ENCODE peak calls at places on chromosome 4, in four cellular contexts. O is mesendoderm, T is upper lobe of right lung, R is neural progenitor cell. Q is an unnamed sample.

GRCh38 chr4:41369680-41370079 is 113.0 kb downstream of the UCHL1 start:
- DNase-seq in O (no peak), T (no peak), R (no peak), Q (no peak)

GRCh38 chr4:6044276-6044675 is 26.0 kb upstream of the C4orf50 start:
- DNase-seq in O (no peak), T (no peak), R (no peak), Q (no peak)

GRCh38 chr4:687048-687974 is 1.6 kb downstream of the SLC49A3 start:
- DNase-seq in O (peak), T (peak), R (no peak), Q (no peak)

GRCh38 chr4:80096175-80096850 is 23.3 kb upstream of the ANTXR2 start:
- DNase-seq in O (peak), T (no peak), R (no peak), Q (no peak)

GRCh38 chr4:38161208-38162113 is 201.3 kb downstream of the PTTG2 start:
- DNase-seq in O (no peak), T (no peak), R (no peak), Q (no peak)

GRCh38 chr4:132001542-132001941 is 1147.6 kb upstream of the PCDH10 start:
- DNase-seq in O (no peak), T (no peak), R (no peak), Q (no peak)

GRCh38 chr4:102356562-102357202 is 11.4 kb upstream of the SLC39A8 start:
- DNase-seq in O (no peak), T (no peak), R (no peak), Q (no peak)

GRCh38 chr4:127501103-127501502 is 131.7 kb upstream of the INTU start:
- DNase-seq in O (no peak), T (no peak), R (no peak), Q (no peak)

GRCh38 chr4:83335691-83336090 is 1.0 kb upstream of the HPSE start:
- DNase-seq in O (no peak), T (no peak), R (no peak), Q (no peak)

GRCh38 chr4:83331959-83332358 is 2.7 kb downstream of the HPSE start:
- DNase-seq in O (no peak), T (no peak), R (no peak), Q (no peak)

GRCh38 chr4:83339573-83339972 is 4.9 kb upstream of the HPSE start:
- DNase-seq in O (no peak), T (no peak), R (no peak), Q (no peak)

GRCh38 chr4:83329521-83330105 is 5.0 kb downstream of the HPSE start:
- DNase-seq in O (no peak), T (no peak), R (no peak), Q (no peak)

DNA sequence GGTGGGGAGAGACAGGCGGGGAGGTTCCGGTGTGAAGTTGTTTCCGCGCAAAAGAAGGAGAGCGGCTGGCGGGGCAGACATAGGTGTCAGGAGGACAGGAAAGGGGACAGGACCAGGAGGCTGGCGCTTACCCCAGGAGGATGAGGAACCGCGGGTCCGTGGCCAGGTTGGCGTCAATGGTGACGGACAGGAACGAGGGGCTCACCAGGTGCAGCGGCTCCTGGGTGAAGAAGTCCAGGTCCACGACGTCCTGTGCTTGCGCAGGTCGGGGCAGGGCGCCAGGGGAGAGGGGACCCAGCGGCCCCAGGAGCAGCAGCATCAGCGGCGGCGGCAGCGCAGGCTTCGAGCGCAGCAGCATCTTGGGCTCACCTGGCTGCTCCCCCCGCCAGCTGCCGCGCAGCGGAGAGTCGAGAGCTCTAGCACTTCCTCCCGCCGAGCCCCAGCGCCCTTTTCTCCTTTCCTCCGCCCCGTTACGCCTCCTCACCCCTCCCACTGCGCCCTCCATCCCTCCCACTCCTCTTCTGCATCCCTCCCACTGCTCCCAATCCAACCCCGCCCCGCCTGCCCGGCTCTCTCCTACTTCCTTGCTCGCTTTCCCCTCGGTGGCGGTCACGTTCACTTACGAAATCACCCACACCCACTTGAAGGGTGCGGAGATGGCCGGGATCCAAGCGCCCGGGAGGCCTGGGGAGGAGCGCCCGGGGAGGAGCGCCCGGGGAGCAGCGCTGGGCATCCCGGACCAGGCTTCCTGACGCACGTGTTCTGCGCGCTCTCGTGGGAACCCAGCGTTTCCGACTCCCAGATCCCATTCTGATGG is at the start of gene HPSE:
- DNase-seq in O (peak), T (peak), R (peak), Q (peak)
- H3K27ac ChIP-seq in O (no peak), T (no peak), R (no peak), Q (peak)

GRCh38 chr4:64407000-64407399 is 2.2 kb downstream of the TECRL start:
- DNase-seq in O (no peak), T (no peak), R (no peak), Q (no peak)

GRCh38 chr4:64405761-64406160 is 3.5 kb downstream of the TECRL start:
- DNase-seq in O (peak), T (no peak), R (no peak), Q (no peak)

DNA sequence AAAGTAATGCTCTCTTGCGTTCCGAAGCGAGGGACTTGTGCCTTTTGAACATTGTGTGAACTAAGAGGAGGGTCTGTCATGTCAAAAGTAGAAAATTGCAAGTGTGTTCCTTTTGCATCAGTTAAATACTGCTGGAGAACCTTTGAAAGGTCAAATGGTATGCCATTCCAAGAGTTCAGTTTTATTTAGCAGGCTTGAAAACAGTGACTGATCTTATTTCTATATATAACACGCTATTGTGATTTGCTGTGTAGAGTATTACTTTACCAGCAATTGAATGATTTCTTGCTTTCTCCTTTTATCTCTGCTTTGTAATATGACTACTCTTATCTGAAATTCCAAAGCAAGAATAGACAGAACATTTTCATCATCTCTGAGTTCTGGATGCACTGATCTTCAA is at the start of gene TECRL:
- DNase-seq in O (no peak), T (no peak), R (no peak), Q (no peak)
- H3K27ac ChIP-seq in O (no peak), T (no peak), R (no peak), Q (no peak)

GRCh38 chr4:151743894-151744293 is 16.9 kb downstream of the GATB start:
- DNase-seq in O (no peak), T (no peak), R (no peak), Q (no peak)
- H3K27ac ChIP-seq in O (no peak), T (no peak), R (no peak), Q (no peak)

DNA sequence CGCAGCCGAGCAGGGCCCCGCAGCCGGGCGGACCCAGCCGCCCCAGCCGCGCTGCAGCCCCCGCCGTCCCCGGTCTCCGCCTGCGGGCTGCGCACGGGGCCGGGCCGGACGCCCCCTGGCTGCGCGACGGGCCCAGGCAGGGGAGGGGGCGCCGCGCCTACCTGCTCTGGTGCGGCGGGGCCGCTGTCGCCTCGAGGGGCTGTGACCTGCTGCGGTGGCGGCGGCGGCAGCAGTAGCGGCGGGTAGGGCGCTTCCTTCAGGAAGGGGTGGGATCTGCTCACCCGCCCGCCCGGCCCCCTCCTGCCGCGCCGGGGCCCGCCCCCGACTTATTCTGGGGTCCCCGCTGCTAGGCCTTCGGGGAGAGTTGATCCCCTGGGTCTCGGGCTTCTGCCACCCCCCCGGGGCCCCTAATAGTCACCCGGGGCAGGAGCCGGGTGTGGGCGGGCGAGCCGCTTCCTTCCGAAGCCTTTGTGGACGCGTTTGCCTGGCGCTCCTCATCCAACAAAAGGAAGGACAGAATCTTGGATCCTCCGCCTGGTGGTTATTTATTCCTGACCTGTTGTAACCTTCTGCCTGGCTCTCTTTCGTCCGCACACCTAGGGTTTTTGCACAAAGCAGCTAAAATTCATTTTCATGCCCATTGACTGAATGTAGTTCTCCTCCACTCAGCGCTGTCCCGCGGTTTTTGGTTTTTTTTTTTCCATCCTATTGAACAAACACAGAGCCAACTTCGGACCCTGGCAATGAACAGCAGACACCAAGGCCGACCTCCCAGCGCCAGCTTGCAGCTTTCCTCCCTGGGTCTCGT is at the start of gene TMEM150C:
- DNase-seq in O (peak), T (no peak), R (peak), Q (no peak)
- H3K27ac ChIP-seq in O (no peak), T (no peak), R (no peak), Q (no peak)

DNA sequence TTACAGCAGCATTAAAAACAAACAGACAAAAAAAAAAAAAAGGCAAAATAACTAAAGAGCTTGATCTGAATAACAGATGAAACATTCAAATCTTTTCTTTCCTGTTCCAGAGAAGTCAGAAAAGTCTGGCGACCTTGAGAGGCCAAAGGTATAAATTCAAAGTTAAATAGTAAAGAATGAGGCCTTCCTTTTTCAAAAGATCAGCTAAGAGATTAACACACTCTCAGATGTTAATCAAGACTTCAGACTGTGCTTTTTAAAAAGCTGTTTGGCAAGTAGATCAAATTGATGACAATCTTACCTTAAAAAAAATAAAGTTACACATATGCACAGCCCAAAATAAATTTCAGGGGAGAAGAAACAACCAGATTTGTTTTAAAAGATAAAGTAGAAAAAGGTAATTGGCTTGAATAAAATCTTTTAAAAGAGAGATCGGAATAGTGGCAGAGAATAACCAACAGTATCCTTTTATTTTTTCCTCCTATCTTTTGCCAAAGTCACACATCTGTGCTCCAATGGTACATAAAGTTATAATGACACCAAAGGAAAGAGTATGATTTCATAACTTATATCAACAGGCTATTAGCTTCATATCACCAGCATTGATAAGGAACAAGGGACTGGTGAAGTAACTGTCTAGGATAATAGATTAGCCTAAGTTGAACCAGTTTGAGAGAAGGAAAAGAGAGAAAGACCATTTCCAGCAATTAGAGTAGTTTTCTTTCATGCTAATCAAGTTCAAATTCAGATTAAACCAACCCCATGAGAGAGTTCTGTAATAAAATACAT is 70.4 kb downstream of the METTL14 start:
- DNase-seq in O (no peak), T (no peak), R (no peak), Q (no peak)
- H3K27ac ChIP-seq in O (no peak), T (peak), R (no peak), Q (no peak)

GRCh38 chr4:143400082-143400481 is 63.4 kb downstream of the GAB1 start:
- DNase-seq in O (no peak), T (no peak), R (no peak), Q (no peak)
- H3K27ac ChIP-seq in O (no peak), T (no peak), R (no peak), Q (no peak)

DNA sequence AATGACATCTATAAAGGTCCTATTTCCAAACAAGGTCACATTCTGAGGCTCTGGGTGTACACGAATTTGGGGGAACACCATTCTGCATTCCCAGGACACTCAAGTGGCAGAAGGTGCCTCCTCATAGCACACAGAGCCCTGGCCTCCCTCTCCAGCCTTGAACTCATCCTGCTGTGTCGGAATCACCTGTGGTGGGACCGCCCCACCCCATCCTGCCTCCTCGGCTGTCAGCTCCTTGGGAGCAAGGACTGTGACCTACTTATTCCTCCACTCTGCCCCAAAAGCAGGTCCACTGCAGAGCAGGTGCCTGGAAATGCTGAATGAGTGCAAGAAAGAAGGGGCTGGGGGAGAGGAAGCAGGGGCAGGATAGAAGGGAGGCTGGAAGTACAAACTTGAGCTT is 33.5 kb downstream of the HTRA3 start:
- DNase-seq in O (no peak), T (no peak), R (no peak), Q (no peak)
- H3K27ac ChIP-seq in O (no peak), T (no peak), R (no peak), Q (no peak)

DNA sequence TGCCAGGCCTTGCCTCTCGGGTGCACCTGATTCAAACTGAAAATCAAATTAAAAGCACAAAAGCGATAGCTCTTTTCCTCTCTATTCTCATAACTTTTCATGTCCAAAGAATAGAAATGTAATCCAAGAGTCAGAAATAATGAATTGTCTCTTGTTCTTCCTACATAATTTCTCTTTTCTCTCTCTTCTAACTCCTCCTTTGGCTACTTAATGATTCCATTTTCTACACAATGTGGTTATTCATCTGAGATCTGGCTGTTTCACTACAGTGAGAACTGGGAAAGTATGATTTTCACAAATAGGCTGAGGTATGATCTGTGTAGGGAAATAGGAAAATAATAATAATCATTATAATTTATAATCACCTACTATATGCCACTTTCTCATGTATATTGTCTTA is 703.5 kb downstream of the PDHA2 start:
- DNase-seq in O (no peak), T (no peak), R (no peak), Q (no peak)
- H3K27ac ChIP-seq in O (no peak), T (no peak), R (no peak), Q (no peak)

DNA sequence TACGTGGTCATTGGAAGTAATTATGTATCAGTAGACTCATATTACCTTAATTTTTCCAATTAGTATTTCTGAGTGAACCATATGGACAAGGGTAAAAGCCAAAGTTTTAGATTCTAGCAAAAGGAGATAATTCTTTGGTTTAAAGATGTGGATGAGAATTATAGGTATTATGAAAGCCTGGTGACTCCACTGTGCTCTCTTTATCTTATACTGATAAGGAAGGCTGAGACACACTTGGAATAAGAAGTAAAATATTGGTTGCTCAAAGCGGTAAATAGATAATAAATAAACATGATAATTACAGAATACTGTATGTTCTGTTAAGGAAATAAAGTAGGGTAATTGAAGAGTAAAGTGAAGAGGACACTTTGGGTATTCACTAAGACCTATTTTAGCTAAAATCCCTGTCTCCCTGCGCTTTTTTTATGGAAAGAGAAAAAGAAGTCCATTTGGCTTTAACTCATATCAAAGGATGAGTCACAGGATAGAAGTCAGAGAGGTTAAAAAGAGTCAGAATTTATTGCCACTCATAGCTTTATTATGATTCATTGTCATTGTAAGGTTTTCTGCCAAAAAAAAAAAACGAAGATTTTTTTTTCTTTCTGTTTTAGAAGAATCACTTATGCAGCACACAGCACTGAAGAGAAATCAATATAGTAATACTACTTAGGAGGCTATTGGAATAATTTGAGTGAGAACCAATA is 2463.2 kb downstream of the ARAP2 start:
- DNase-seq in O (no peak), T (no peak), R (no peak), Q (no peak)
- H3K27ac ChIP-seq in O (no peak), T (no peak), R (no peak), Q (no peak)

Q was measured in naive thymus-derived CD4-positive, alpha-beta T cell.